ENCODE peak calls at places on chromosome 15, in five cellular contexts. E is NCI-H1092 treated with DMSO at 0.1 percent for 48 hours, O is fibroblast of pulmonary artery, H is K562, P is brain microvascular endothelial cell. S is an unnamed sample.
A peak's percentile ranks its signal among the peaks of the same experiment; 100 is the strongest.

GRCh38 chr15:42494998-42495360 is 455 bp upstream of the SNAP23 start:
- DNase-seq in P (peak; percentile 58), E (no peak), O (peak; percentile 81), H (no peak), S (peak; percentile 86)

GRCh38 chr15:77851086-77851485 is 218.4 kb upstream of the LINGO1 start:
- DNase-seq in E (no peak), O (no peak), P (no peak), H (no peak), S (no peak)

GRCh38 chr15:101550124-101550523 is 60.6 kb upstream of the PCSK6 start:
- DNase-seq in P (no peak), E (no peak), O (no peak), H (no peak), S (no peak)

GRCh38 chr15:45121706-45122417 is 7.7 kb downstream of the DUOXA2 start:
- DNase-seq in E (no peak), H (no peak), O (peak; percentile 72), P (peak; percentile 83), S (peak; percentile 70)

GRCh38 chr15:73051402-73051810 is 857 bp upstream of the NEO1 start:
- DNase-seq in H (peak; percentile 42), E (no peak), P (no peak), O (no peak), S (no peak)

GRCh38 chr15:48603123-48603500 is 42.4 kb downstream of the FBN1 start:
- DNase-seq in E (no peak), H (no peak), P (no peak), O (peak; percentile 47), S (peak; percentile 64)

GRCh38 chr15:95760508-95760907 is 570.0 kb upstream of the NR2F2 start:
- DNase-seq in E (no peak), P (no peak), O (peak; percentile 9), H (no peak), S (peak; percentile 17)

GRCh38 chr15:91890614-91891013 is 37.1 kb downstream of the SLCO3A1 start:
- DNase-seq in O (peak; percentile 29), P (no peak), E (no peak), H (no peak), S (no peak)

GRCh38 chr15:28955160-28955502 is 69.4 kb downstream of the APBA2 start:
- DNase-seq in O (peak; percentile 58), P (peak; percentile 46), H (no peak), E (peak; percentile 14), S (peak; percentile 42)

GRCh38 chr15:59313703-59314332 is 58.9 kb downstream of the MYO1E start:
- DNase-seq in O (peak; percentile 39), E (peak; percentile 74), H (no peak), P (no peak), S (no peak)

GRCh38 chr15:46293550-46293949 is 658.7 kb downstream of the SQOR start:
- DNase-seq in P (no peak), O (no peak), E (no peak), H (no peak), S (no peak)

GRCh38 chr15:74782596-74783071 is 754 bp downstream of the CSK start:
- DNase-seq in P (no peak), E (no peak), O (no peak), H (no peak), S (no peak)

GRCh38 chr15:74311734-74312444 is 55.6 kb downstream of the CYP11A1 start:
- DNase-seq in E (peak; percentile 85), H (peak; percentile 79), O (peak; percentile 23), P (no peak), S (peak; percentile 24)

GRCh38 chr15:78615151-78615589 is 5.6 kb downstream of the CHRNA3 start:
- DNase-seq in E (no peak), P (no peak), O (no peak), H (no peak), S (no peak)

GRCh38 chr15:78170848-78171773 is 21.9 kb downstream of the IDH3A start:
- DNase-seq in P (no peak), O (no peak), H (no peak), E (no peak), S (no peak)

GRCh38 chr15:41777421-41777973 is 3.2 kb downstream of the MAPKBP1 start:
- DNase-seq in E (no peak), P (no peak), H (no peak), O (no peak), S (no peak)

GRCh38 chr15:73851679-73852078 is 21.7 kb upstream of the TBC1D21 start:
- DNase-seq in O (peak; percentile 81), E (no peak), H (peak; percentile 31), P (peak; percentile 46), S (peak; percentile 75)

GRCh38 chr15:43748376-43748775 is 2.1 kb downstream of the PDIA3 start:
- DNase-seq in P (no peak), H (no peak), E (no peak), O (peak; percentile 31), S (peak; percentile 26)